ENCODE peak calls at places on chromosomes 1 and 21, in six cellular contexts. One of them, this sample, is unnamed.

GRCh38 chr1:3697810-3698209 is 45.5 kb downstream of the TP73 start:
- DNase-seq in GM06990: no peak
- DNase-seq in psoas muscle: no peak
- DNase-seq in kidney epithelial cell: no peak
- DNase-seq in fibroblast of lung: no peak
- DNase-seq in mammary epithelial cell: no peak
- DNase-seq in this sample: no peak

GRCh38 chr1:109763646-109764415 is at the start of gene EPS8L3:
- DNase-seq in GM06990: no peak
- DNase-seq in psoas muscle: no peak
- DNase-seq in kidney epithelial cell: no peak
- DNase-seq in fibroblast of lung: no peak
- DNase-seq in mammary epithelial cell: no peak
- DNase-seq in this sample: no peak

GRCh38 chr1:207004931-207005830 is 27.4 kb downstream of the C1orf116 start:
- DNase-seq in GM06990: no peak
- DNase-seq in psoas muscle: no peak
- DNase-seq in kidney epithelial cell: no peak
- DNase-seq in fibroblast of lung: peak; percentile 80
- DNase-seq in mammary epithelial cell: peak; percentile 73
- DNase-seq in this sample: peak; percentile 23

GRCh38 chr21:39863111-39863510 is 4.1 kb upstream of the PCP4 start:
- DNase-seq in GM06990: no peak
- DNase-seq in psoas muscle: no peak
- DNase-seq in kidney epithelial cell: peak; percentile 49
- DNase-seq in fibroblast of lung: peak; percentile 56
- DNase-seq in mammary epithelial cell: peak; percentile 62
- DNase-seq in this sample: no peak

GRCh38 chr1:70764747-70765146 is 282.9 kb downstream of the PTGER3 start:
- DNase-seq in GM06990: no peak
- DNase-seq in psoas muscle: no peak
- DNase-seq in kidney epithelial cell: no peak
- DNase-seq in fibroblast of lung: peak; percentile 24
- DNase-seq in mammary epithelial cell: no peak
- DNase-seq in this sample: no peak

GRCh38 chr1:225794954-225795353 is 15.0 kb upstream of the EPHX1 start:
- DNase-seq in GM06990: no peak
- DNase-seq in psoas muscle: no peak
- DNase-seq in kidney epithelial cell: no peak
- DNase-seq in fibroblast of lung: no peak
- DNase-seq in mammary epithelial cell: no peak
- DNase-seq in this sample: no peak

GRCh38 chr21:38796426-38796825 is 9.3 kb upstream of the ETS2 start:
- DNase-seq in GM06990: no peak
- DNase-seq in psoas muscle: no peak
- DNase-seq in kidney epithelial cell: no peak
- DNase-seq in fibroblast of lung: peak; percentile 79
- DNase-seq in mammary epithelial cell: no peak
- DNase-seq in this sample: no peak

GRCh38 chr1:93702102-93702827 is 20.6 kb upstream of the BCAR3 start:
- DNase-seq in GM06990: peak; percentile 58
- DNase-seq in psoas muscle: peak; percentile 58
- DNase-seq in kidney epithelial cell: peak; percentile 54
- DNase-seq in fibroblast of lung: peak; percentile 33
- DNase-seq in mammary epithelial cell: peak; percentile 75
- DNase-seq in this sample: no peak

GRCh38 chr21:37365657-37366487 is 701 bp upstream of the DYRK1A start:
- DNase-seq in GM06990: peak; percentile 81
- DNase-seq in psoas muscle: peak; percentile 80
- DNase-seq in kidney epithelial cell: no peak
- DNase-seq in fibroblast of lung: peak; percentile 62
- DNase-seq in mammary epithelial cell: peak; percentile 73
- DNase-seq in this sample: no peak

GRCh38 chr1:37622131-37622530 is 12.6 kb downstream of the RSPO1 start:
- DNase-seq in GM06990: no peak
- DNase-seq in psoas muscle: no peak
- DNase-seq in kidney epithelial cell: no peak
- DNase-seq in fibroblast of lung: no peak
- DNase-seq in mammary epithelial cell: no peak
- DNase-seq in this sample: no peak

GRCh38 chr1:168428063-168428731 is 115.6 kb downstream of the XCL2 start:
- DNase-seq in GM06990: no peak
- DNase-seq in psoas muscle: peak; percentile 31
- DNase-seq in kidney epithelial cell: no peak
- DNase-seq in fibroblast of lung: peak; percentile 72
- DNase-seq in mammary epithelial cell: no peak
- DNase-seq in this sample: no peak

GRCh38 chr1:116855788-116856187 is 53.9 kb upstream of the PTGFRN start:
- DNase-seq in GM06990: no peak
- DNase-seq in psoas muscle: no peak
- DNase-seq in kidney epithelial cell: no peak
- DNase-seq in fibroblast of lung: peak; percentile 82
- DNase-seq in mammary epithelial cell: no peak
- DNase-seq in this sample: no peak

GRCh38 chr1:36285450-36286101 is 20.6 kb upstream of the SH3D21 start:
- DNase-seq in GM06990: no peak
- DNase-seq in psoas muscle: no peak
- DNase-seq in kidney epithelial cell: peak; percentile 50
- DNase-seq in fibroblast of lung: peak; percentile 84
- DNase-seq in mammary epithelial cell: peak; percentile 68
- DNase-seq in this sample: peak; percentile 81

GRCh38 chr1:100152271-100152670 is 19.3 kb downstream of the TRMT13 start:
- DNase-seq in GM06990: no peak
- DNase-seq in psoas muscle: no peak
- DNase-seq in kidney epithelial cell: no peak
- DNase-seq in fibroblast of lung: no peak
- DNase-seq in mammary epithelial cell: no peak
- DNase-seq in this sample: no peak

GRCh38 chr1:212782422-212783154 is 9.0 kb downstream of the NSL1 start:
- DNase-seq in GM06990: no peak
- DNase-seq in psoas muscle: no peak
- DNase-seq in kidney epithelial cell: no peak
- DNase-seq in fibroblast of lung: peak; percentile 55
- DNase-seq in mammary epithelial cell: peak; percentile 7
- DNase-seq in this sample: no peak

GRCh38 chr1:24501371-24502167 is 1.1 kb upstream of the RCAN3 start:
- DNase-seq in GM06990: no peak
- DNase-seq in psoas muscle: no peak
- DNase-seq in kidney epithelial cell: no peak
- DNase-seq in fibroblast of lung: no peak
- DNase-seq in mammary epithelial cell: peak; percentile 33
- DNase-seq in this sample: no peak

GRCh38 chr1:92094595-92094994 is 14.4 kb downstream of the BTBD8 start:
- DNase-seq in GM06990: no peak
- DNase-seq in psoas muscle: no peak
- DNase-seq in kidney epithelial cell: no peak
- DNase-seq in fibroblast of lung: no peak
- DNase-seq in mammary epithelial cell: no peak
- DNase-seq in this sample: no peak

GRCh38 chr1:18618546-18619466 is 11.8 kb upstream of the PAX7 start:
- DNase-seq in GM06990: no peak
- DNase-seq in psoas muscle: no peak
- DNase-seq in kidney epithelial cell: peak; percentile 10
- DNase-seq in fibroblast of lung: peak; percentile 47
- DNase-seq in mammary epithelial cell: peak; percentile 67
- DNase-seq in this sample: no peak

DNA sequence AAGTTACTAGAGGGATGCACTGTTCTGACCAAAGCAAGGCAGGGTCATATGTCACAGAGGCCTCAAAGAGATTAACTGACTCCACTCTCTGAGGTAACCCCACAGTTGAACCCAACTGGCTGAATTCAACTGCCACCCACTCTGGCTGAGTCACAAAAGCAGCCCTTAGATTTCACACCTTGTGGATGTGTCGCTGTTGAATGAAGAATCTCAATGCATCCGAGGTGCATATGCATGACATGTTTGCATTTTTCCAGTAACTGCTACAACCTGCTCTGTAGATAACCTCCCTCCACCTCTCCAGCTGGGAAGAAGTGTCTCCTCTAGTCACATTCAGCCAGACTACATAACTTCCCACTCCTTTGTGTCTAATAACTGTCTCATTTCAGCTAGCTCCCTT is 27.9 kb upstream of the KIF21B start:
- DNase-seq in GM06990: no peak
- DNase-seq in psoas muscle: no peak
- DNase-seq in kidney epithelial cell: no peak
- DNase-seq in fibroblast of lung: no peak
- DNase-seq in mammary epithelial cell: no peak
- DNase-seq in this sample: no peak
- H3K27me3 ChIP-seq in GM06990: no peaks in the 10 kb centered on the region
- H3K27me3 ChIP-seq in psoas muscle: no peaks in the 10 kb centered on the region
- H3K27me3 ChIP-seq in kidney epithelial cell: peaks cover 38% of the 10 kb centered on the region
- H3K27me3 ChIP-seq in fibroblast of lung: peaks cover 31% of the 10 kb centered on the region
- H3K27me3 ChIP-seq in mammary epithelial cell: peaks cover 5% of the 10 kb centered on the region
- H3K27me3 ChIP-seq in this sample: peaks cover 65% of the 10 kb centered on the region

GRCh38 chr1:181099152-181100014 is 10.9 kb downstream of the IER5 start:
- DNase-seq in GM06990: peak; percentile 81
- DNase-seq in psoas muscle: no peak
- DNase-seq in kidney epithelial cell: no peak
- DNase-seq in fibroblast of lung: peak; percentile 81
- DNase-seq in mammary epithelial cell: peak; percentile 96
- DNase-seq in this sample: no peak
- H3K4me3 ChIP-seq in GM06990: peak overlapping the region; percentile 23
- H3K4me3 ChIP-seq in psoas muscle: no peak overlapping the region
- H3K4me3 ChIP-seq in kidney epithelial cell: no peak overlapping the region
- H3K4me3 ChIP-seq in fibroblast of lung: no peak overlapping the region
- H3K4me3 ChIP-seq in mammary epithelial cell: no peak overlapping the region
- H3K4me3 ChIP-seq in this sample: no peak overlapping the region

DNA sequence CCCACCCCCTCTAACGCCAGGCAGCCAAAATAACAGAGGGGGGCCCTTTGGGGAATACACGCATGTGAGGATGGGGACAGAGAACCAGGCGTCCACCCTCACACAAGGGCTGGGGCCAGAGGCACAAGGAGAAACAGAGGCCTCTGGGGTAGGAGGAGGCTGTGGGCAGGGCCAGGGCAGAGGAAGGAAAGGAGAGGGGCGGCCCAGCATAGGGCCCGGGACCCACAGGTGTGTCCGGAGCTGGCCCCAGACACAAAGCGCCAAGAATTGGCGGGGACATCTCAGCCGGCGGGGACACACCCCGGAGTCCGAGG is 6.7 kb downstream of the PLEKHG5 start:
- DNase-seq in GM06990: no peak
- DNase-seq in psoas muscle: no peak
- DNase-seq in kidney epithelial cell: no peak
- DNase-seq in fibroblast of lung: no peak
- DNase-seq in mammary epithelial cell: no peak
- DNase-seq in this sample: no peak
- H3K27me3 ChIP-seq in GM06990: no peaks in the 10 kb centered on the region
- H3K27me3 ChIP-seq in psoas muscle: peaks cover 4% of the 10 kb centered on the region
- H3K27me3 ChIP-seq in kidney epithelial cell: no peaks in the 10 kb centered on the region
- H3K27me3 ChIP-seq in fibroblast of lung: peaks cover 16% of the 10 kb centered on the region
- H3K27me3 ChIP-seq in mammary epithelial cell: no peaks in the 10 kb centered on the region
- H3K27me3 ChIP-seq in this sample: no peaks in the 10 kb centered on the region

DNA sequence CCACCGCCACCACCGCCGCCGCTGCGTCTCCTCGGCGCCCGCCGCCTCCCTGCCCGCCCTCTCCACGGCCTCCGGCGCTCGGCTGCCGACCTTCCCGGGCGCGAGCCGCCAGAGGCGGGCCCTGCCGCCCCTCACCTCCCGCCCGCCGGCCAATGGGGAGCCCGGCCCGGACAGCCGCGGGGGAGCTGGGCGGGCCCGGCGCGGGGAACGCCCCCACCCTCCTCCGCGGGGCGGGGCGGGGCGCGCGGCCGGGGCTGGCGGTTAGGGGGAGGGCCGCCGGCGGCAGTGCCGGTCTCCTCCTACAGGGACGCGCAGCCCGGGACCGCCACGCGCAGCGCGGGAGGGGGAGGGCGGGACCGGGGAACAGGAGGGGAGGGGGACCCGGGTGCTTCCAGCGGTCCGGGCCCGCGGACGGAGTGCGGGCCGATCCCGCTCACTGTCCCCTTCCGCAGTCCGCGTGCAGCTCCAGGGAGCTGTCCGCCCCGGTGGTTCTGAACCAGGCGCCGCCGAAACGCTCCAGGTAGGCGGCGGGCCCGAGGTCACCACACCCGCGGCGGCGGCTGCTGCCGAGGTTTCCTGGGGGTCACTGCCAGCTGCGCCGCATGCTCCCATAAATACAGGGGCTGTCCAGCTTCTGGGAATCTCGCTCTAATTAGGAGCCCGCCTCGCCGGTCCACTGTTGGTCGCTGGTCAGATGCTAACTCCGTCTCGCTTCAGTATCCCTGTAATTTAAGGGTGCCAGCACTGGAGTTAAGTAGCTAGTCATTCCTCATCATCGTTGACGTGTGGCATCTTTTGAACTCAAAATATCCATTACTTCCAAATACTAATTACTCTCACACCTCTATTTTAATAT is at the start of gene PGBD5:
- DNase-seq in GM06990: peak; percentile 56
- DNase-seq in psoas muscle: peak; percentile 75
- DNase-seq in kidney epithelial cell: no peak
- DNase-seq in fibroblast of lung: peak; percentile 65
- DNase-seq in mammary epithelial cell: peak; percentile 61
- DNase-seq in this sample: no peak
- H3K4me3 ChIP-seq in GM06990: peak within 1 kb of the TSS; percentile 45
- H3K4me3 ChIP-seq in psoas muscle: peak within 1 kb of the TSS; percentile 72
- H3K4me3 ChIP-seq in kidney epithelial cell: peak within 1 kb of the TSS; percentile 41
- H3K4me3 ChIP-seq in fibroblast of lung: no peak within 1 kb of the TSS
- H3K4me3 ChIP-seq in mammary epithelial cell: peak within 1 kb of the TSS; percentile 46
- H3K4me3 ChIP-seq in this sample: peak within 1 kb of the TSS; percentile 53

DNA sequence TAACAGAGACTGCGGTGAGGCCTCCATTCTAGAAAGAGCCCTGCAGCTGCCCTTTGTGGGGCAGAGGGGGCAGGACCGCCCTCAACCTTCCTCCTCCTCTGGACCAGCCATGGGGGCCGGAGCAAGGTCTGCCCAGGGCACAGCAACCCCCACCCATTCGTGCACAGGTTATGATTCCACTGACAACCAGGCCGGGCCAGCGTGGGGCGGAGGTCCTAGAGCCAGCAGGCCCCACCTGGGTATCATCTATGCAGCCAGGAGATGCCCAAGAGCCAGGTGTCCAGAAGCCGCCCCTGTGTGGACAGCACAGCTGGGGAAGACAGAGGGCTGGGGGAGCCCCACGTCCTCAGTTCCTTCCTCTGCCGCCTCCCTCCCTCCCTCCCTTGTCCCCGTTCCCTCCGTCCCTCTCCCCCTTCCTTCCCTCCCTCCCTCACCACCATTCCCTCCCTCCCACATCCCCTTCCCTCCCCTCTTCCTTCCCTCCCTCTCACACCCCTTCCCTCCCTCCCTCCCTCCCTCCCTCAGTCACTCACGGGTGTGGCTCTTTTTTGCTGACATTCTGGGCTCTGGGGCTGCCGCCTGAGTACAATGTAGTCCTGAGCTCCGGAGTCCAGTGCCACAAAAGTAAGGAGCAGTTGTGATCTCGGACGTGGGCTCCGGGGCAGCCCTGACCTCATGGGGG is 12.3 kb downstream of the RNF223 start:
- DNase-seq in GM06990: no peak
- DNase-seq in psoas muscle: no peak
- DNase-seq in kidney epithelial cell: no peak
- DNase-seq in fibroblast of lung: no peak
- DNase-seq in mammary epithelial cell: no peak
- DNase-seq in this sample: no peak
- H3K27me3 ChIP-seq in GM06990: no peaks in the 10 kb centered on the region
- H3K27me3 ChIP-seq in psoas muscle: peaks cover 39% of the 10 kb centered on the region
- H3K27me3 ChIP-seq in kidney epithelial cell: peaks cover 2% of the 10 kb centered on the region
- H3K27me3 ChIP-seq in fibroblast of lung: peaks cover 2% of the 10 kb centered on the region
- H3K27me3 ChIP-seq in mammary epithelial cell: no peaks in the 10 kb centered on the region
- H3K27me3 ChIP-seq in this sample: peaks cover 3% of the 10 kb centered on the region